ENCODE peak calls at places on chromosome 18, in six cellular contexts. U is K562, R is SK-N-SH, X is HepG2, A is H1, M is GM12878. O is an unnamed sample.
A peak's percentile ranks its signal among the peaks of the same experiment; 100 is the strongest.

GRCh38 chr18:57666818-57667497 is 45.3 kb upstream of the NARS1 start:
- DNase-seq in M (no peak), A (no peak), R (no peak), U (peak; percentile 80), X (no peak), O (peak; percentile 94)

GRCh38 chr18:54479365-54479764 is 111.7 kb upstream of the DYNAP start:
- DNase-seq in U (no peak), A (no peak), X (no peak), M (no peak), R (no peak), O (no peak)

GRCh38 chr18:67117804-67118203 is 398.7 kb downstream of the DSEL start:
- DNase-seq in U (no peak), A (no peak), M (no peak), R (no peak), X (no peak), O (no peak)

GRCh38 chr18:39453882-39454281 is 1888.3 kb upstream of the CELF4 start:
- DNase-seq in X (peak; percentile 30), M (no peak), U (no peak), A (no peak), R (no peak), O (no peak)

GRCh38 chr18:52394602-52395001 is 54.6 kb downstream of the DCC start:
- DNase-seq in X (no peak), M (peak; percentile 52), R (no peak), A (no peak), U (no peak), O (no peak)

GRCh38 chr18:58364867-58365533 is 263.9 kb downstream of the ALPK2 start:
- DNase-seq in X (no peak), M (no peak), U (no peak), R (no peak), A (no peak), O (no peak)

GRCh38 chr18:5431836-5432575 is 111.8 kb downstream of the EPB41L3 start:
- DNase-seq in A (no peak), X (no peak), M (no peak), R (no peak), U (no peak), O (no peak)

GRCh38 chr18:54877076-54877475 is 48.8 kb downstream of the RAB27B start:
- DNase-seq in M (no peak), A (no peak), U (no peak), R (no peak), X (no peak), O (no peak)

GRCh38 chr18:46204143-46204542 is 100.0 kb downstream of the HAUS1 start:
- DNase-seq in X (no peak), M (no peak), R (no peak), U (no peak), A (no peak), O (no peak)

GRCh38 chr18:3262234-3263171 is 570 bp downstream of the MYL12B start:
- DNase-seq in M (no peak), R (no peak), U (peak; percentile 60), X (no peak), A (no peak), O (no peak)

GRCh38 chr18:72866901-72867701 is 686 bp downstream of the NETO1 start:
- DNase-seq in M (no peak), R (peak; percentile 27), A (no peak), X (no peak), U (no peak), O (no peak)

GRCh38 chr18:61992923-61993322 is 100.1 kb upstream of the RNF152 start:
- DNase-seq in U (no peak), M (no peak), R (no peak), A (no peak), X (peak; percentile 18), O (no peak)

GRCh38 chr18:41121116-41121826 is 833.8 kb upstream of the PIK3C3 start:
- DNase-seq in X (no peak), R (no peak), M (no peak), A (no peak), U (no peak), O (no peak)

GRCh38 chr18:48688961-48689360 is 150.1 kb downstream of the CTIF start:
- DNase-seq in A (no peak), M (no peak), X (no peak), R (no peak), U (no peak), O (no peak)

GRCh38 chr18:42719221-42719620 is 396.3 kb downstream of the RIT2 start:
- DNase-seq in M (no peak), R (no peak), A (no peak), X (no peak), U (no peak), O (no peak)

GRCh38 chr18:33404244-33404873 is 36.2 kb downstream of the CCDC178 start:
- DNase-seq in X (no peak), R (peak; percentile 11), U (no peak), A (no peak), M (no peak), O (no peak)

GRCh38 chr18:44826418-44827259 is 146.0 kb downstream of the SETBP1 start:
- DNase-seq in R (no peak), A (no peak), U (no peak), M (no peak), X (no peak), O (no peak)

GRCh38 chr18:32040936-32041335 is 22.3 kb downstream of the RNF125 start:
- DNase-seq in X (no peak), R (no peak), M (no peak), U (no peak), A (no peak), O (peak; percentile 67)

GRCh38 chr18:32021756-32022564 is 3.3 kb downstream of the RNF125 start:
- DNase-seq in X (no peak), A (no peak), M (no peak), U (no peak), R (no peak), O (no peak)

GRCh38 chr18:35588995-35589394 is 7.5 kb downstream of the GALNT1 start:
- DNase-seq in A (peak; percentile 46), X (peak; percentile 35), U (peak; percentile 34), R (no peak), M (no peak), O (no peak)

GRCh38 chr18:25815659-25816058 is 274.8 kb downstream of the SS18 start:
- DNase-seq in U (no peak), X (no peak), R (peak; percentile 27), A (no peak), M (no peak), O (no peak)

DNA sequence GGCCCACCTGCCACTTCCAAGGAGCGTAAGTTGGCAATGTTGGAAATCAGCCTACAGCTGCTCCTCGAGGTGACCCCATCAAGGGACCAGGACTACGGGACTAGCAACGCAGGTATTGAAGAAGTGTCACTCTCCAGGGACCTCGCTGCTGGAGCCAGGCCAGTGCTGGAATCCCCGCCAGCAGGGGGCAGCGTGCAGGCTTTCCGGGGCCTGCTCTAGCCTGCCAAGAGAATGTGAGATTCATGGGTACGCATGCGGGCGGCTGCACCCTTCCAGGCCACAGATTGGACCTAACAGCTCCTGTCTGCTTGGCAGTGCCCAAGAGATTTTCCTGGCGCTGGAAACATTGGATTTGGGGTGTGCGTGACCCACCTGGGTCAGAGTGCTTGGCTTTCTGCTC is 182.8 kb upstream of the RAB12 start:
- DNase-seq in U (peak; percentile 57), A (no peak), M (no peak), X (peak; percentile 24), R (no peak), O (no peak)
- TF ChIP-seq GABPA in U (no peak), A (no peak), M (no peak), X (no peak), R (no peak), O (no peak)

GRCh38 chr18:12315481-12315880 is 7.4 kb downstream of the TUBB6 start:
- DNase-seq in X (no peak), M (no peak), U (peak; percentile 44), A (no peak), R (no peak), O (no peak)

GRCh38 chr18:12318334-12318697 is 10.3 kb downstream of the TUBB6 start:
- DNase-seq in X (no peak), M (no peak), A (no peak), R (no peak), U (no peak), O (no peak)

GRCh38 chr18:12318857-12319256 is 10.8 kb downstream of the TUBB6 start:
- DNase-seq in M (no peak), A (no peak), R (no peak), U (no peak), X (no peak), O (no peak)

GRCh38 chr18:12315911-12316310 is 7.9 kb downstream of the TUBB6 start:
- DNase-seq in X (no peak), A (no peak), M (no peak), R (no peak), U (no peak), O (no peak)

GRCh38 chr18:12317664-12318333 is 9.8 kb downstream of the TUBB6 start:
- DNase-seq in R (no peak), X (no peak), M (no peak), U (no peak), A (no peak), O (peak; percentile 37)
- H3K4me3 ChIP-seq in R (no peak overlapping the region), X (no peak overlapping the region), M (no peak overlapping the region), U (no peak overlapping the region), A (no peak overlapping the region), O (no peak overlapping the region)

DNA sequence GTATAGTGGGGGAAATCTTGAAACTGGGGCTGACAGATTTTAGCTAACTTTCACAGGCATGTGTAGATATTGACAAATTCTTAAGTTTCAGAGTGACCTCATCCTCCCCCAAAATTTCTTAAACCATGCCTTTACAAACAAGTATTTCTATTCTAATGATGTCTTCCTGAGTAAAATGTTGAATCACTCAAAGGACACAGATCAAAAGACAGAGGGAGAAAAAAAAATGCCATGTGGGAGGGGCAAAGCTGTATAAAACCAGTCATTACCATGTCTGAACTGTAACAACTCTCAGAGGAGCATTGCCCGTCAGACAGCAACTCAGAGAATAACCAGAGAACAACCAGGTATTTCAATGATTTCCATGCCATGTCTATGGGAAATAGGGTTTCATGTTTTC is at the start of gene SERPINB2:
- DNase-seq in R (no peak), M (no peak), X (no peak), U (no peak), A (no peak), O (no peak)
- TF ChIP-seq GABPA in R (no peak), M (no peak), X (no peak), U (no peak), A (no peak), O (no peak)

GRCh38 chr18:36693931-36694661 is 134.7 kb downstream of the TPGS2 start:
- DNase-seq in R (no peak), A (no peak), X (peak; percentile 38), M (no peak), U (no peak), O (no peak)

GRCh38 chr18:36702398-36703010 is 126.3 kb downstream of the TPGS2 start:
- DNase-seq in M (no peak), A (no peak), X (no peak), U (no peak), R (no peak), O (no peak)

GRCh38 chr18:36700955-36701354 is 127.8 kb downstream of the TPGS2 start:
- DNase-seq in X (no peak), A (no peak), U (no peak), R (no peak), M (no peak), O (no peak)

GRCh38 chr18:36695806-36696205 is 133.0 kb downstream of the TPGS2 start:
- DNase-seq in R (no peak), U (no peak), A (no peak), X (no peak), M (no peak), O (no peak)

DNA sequence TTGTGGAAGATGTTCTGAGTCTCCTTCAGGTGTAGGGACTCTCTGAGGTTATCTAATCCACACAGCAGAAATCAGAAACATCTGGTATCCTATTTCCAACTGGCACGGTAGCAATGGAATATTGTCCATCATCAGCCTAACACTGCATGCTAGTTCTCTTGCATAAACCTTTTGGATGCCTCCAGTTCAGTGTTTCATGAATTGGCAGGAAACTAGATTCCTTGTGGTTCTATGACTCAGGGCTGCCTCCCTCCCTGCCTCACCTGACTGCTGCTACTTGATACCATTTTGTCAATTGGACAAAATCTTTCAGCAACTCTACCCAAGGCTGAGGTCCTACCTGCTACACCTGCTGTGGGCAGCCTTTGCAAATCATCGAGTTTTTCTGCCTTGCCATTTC is 130.9 kb downstream of the TPGS2 start:
- DNase-seq in A (no peak), R (no peak), M (no peak), X (no peak), U (no peak), O (no peak)
- H3K4me3 ChIP-seq in A (no peak overlapping the region), R (no peak overlapping the region), M (no peak overlapping the region), X (no peak overlapping the region), U (no peak overlapping the region), O (no peak overlapping the region)

O was measured in HL-60.